ENCODE peak calls at places on chromosomes 11 and 22, in nine cellular contexts. One of them, this sample, is unnamed.

GRCh38 chr11:80855975-80856524 is 1415.2 kb upstream of the TENM4 start:
- DNase-seq in transverse colon: no peak
- DNase-seq in psoas muscle: no peak
- DNase-seq in osteoblast: no peak
- DNase-seq in omental fat pad: no peak
- DNase-seq in heart left ventricle: no peak
- DNase-seq in OCI-LY7: no peak
- DNase-seq in IMR-90: no peak
- DNase-seq in osteocyte: no peak
- DNase-seq in this sample: no peak

GRCh38 chr11:4551346-4551979 is 6.5 kb downstream of the OR52M1 start:
- DNase-seq in transverse colon: no peak
- DNase-seq in psoas muscle: no peak
- DNase-seq in osteoblast: peak
- DNase-seq in omental fat pad: no peak
- DNase-seq in heart left ventricle: no peak
- DNase-seq in OCI-LY7: no peak
- DNase-seq in IMR-90: peak
- DNase-seq in osteocyte: no peak
- DNase-seq in this sample: peak

GRCh38 chr22:33785283-33785991 is 134.8 kb downstream of the LARGE1 start:
- DNase-seq in transverse colon: no peak
- DNase-seq in psoas muscle: no peak
- DNase-seq in osteoblast: peak
- DNase-seq in omental fat pad: no peak
- DNase-seq in heart left ventricle: no peak
- DNase-seq in OCI-LY7: no peak
- DNase-seq in IMR-90: peak
- DNase-seq in osteocyte: no peak
- DNase-seq in this sample: no peak

GRCh38 chr22:24319451-24319850 is 48.8 kb downstream of the SPECC1L start:
- DNase-seq in transverse colon: no peak
- DNase-seq in psoas muscle: no peak
- DNase-seq in osteoblast: peak
- DNase-seq in omental fat pad: no peak
- DNase-seq in heart left ventricle: no peak
- DNase-seq in OCI-LY7: no peak
- DNase-seq in IMR-90: peak
- DNase-seq in osteocyte: no peak
- DNase-seq in this sample: no peak

GRCh38 chr11:6646040-6646439 is 9.6 kb downstream of the DCHS1 start:
- DNase-seq in transverse colon: no peak
- DNase-seq in psoas muscle: peak
- DNase-seq in osteoblast: peak
- DNase-seq in omental fat pad: no peak
- DNase-seq in heart left ventricle: peak
- DNase-seq in OCI-LY7: peak
- DNase-seq in IMR-90: peak
- DNase-seq in osteocyte: peak
- DNase-seq in this sample: no peak

GRCh38 chr11:44726278-44727113 is at the start of gene TSPAN18:
- DNase-seq in transverse colon: no peak
- DNase-seq in psoas muscle: no peak
- DNase-seq in osteoblast: peak
- DNase-seq in omental fat pad: no peak
- DNase-seq in heart left ventricle: peak
- DNase-seq in OCI-LY7: peak
- DNase-seq in IMR-90: no peak
- DNase-seq in osteocyte: no peak
- DNase-seq in this sample: no peak

GRCh38 chr22:46072981-46073682 is 77.2 kb upstream of the PPARA start:
- DNase-seq in transverse colon: peak
- DNase-seq in psoas muscle: peak
- DNase-seq in osteoblast: no peak
- DNase-seq in omental fat pad: no peak
- DNase-seq in heart left ventricle: peak
- DNase-seq in OCI-LY7: no peak
- DNase-seq in IMR-90: no peak
- DNase-seq in osteocyte: no peak
- DNase-seq in this sample: no peak

GRCh38 chr11:26983645-26984044 is 10.3 kb upstream of the FIBIN start:
- DNase-seq in transverse colon: no peak
- DNase-seq in psoas muscle: no peak
- DNase-seq in osteoblast: no peak
- DNase-seq in omental fat pad: no peak
- DNase-seq in heart left ventricle: no peak
- DNase-seq in OCI-LY7: no peak
- DNase-seq in IMR-90: no peak
- DNase-seq in osteocyte: no peak
- DNase-seq in this sample: no peak

GRCh38 chr11:45671246-45672171 is 6.1 kb upstream of the CHST1 start:
- DNase-seq in transverse colon: no peak
- DNase-seq in psoas muscle: no peak
- DNase-seq in osteoblast: peak
- DNase-seq in omental fat pad: no peak
- DNase-seq in heart left ventricle: no peak
- DNase-seq in OCI-LY7: no peak
- DNase-seq in IMR-90: no peak
- DNase-seq in osteocyte: no peak
- DNase-seq in this sample: peak

GRCh38 chr11:115660072-115660805 is 156.0 kb upstream of the CADM1 start:
- DNase-seq in transverse colon: no peak
- DNase-seq in psoas muscle: no peak
- DNase-seq in osteoblast: no peak
- DNase-seq in omental fat pad: no peak
- DNase-seq in heart left ventricle: no peak
- DNase-seq in OCI-LY7: no peak
- DNase-seq in IMR-90: no peak
- DNase-seq in osteocyte: no peak
- DNase-seq in this sample: no peak

GRCh38 chr11:27740362-27741024 is 40.2 kb upstream of the BDNF start:
- DNase-seq in transverse colon: no peak
- DNase-seq in psoas muscle: no peak
- DNase-seq in osteoblast: no peak
- DNase-seq in omental fat pad: no peak
- DNase-seq in heart left ventricle: no peak
- DNase-seq in OCI-LY7: no peak
- DNase-seq in IMR-90: no peak
- DNase-seq in osteocyte: no peak
- DNase-seq in this sample: no peak

GRCh38 chr11:16612801-16613400 is 125.5 kb upstream of the C11orf58 start:
- DNase-seq in transverse colon: no peak
- DNase-seq in psoas muscle: peak
- DNase-seq in osteoblast: peak
- DNase-seq in omental fat pad: no peak
- DNase-seq in heart left ventricle: no peak
- DNase-seq in OCI-LY7: no peak
- DNase-seq in IMR-90: peak
- DNase-seq in osteocyte: no peak
- DNase-seq in this sample: no peak

GRCh38 chr11:66720223-66720898 is 8.7 kb downstream of the SPTBN2 start:
- DNase-seq in transverse colon: peak
- DNase-seq in psoas muscle: peak
- DNase-seq in osteoblast: peak
- DNase-seq in omental fat pad: no peak
- DNase-seq in heart left ventricle: no peak
- DNase-seq in OCI-LY7: no peak
- DNase-seq in IMR-90: peak
- DNase-seq in osteocyte: peak
- DNase-seq in this sample: peak

GRCh38 chr11:33366918-33367317 is 109.7 kb downstream of the HIPK3 start:
- DNase-seq in transverse colon: no peak
- DNase-seq in psoas muscle: no peak
- DNase-seq in osteoblast: no peak
- DNase-seq in omental fat pad: no peak
- DNase-seq in heart left ventricle: no peak
- DNase-seq in OCI-LY7: no peak
- DNase-seq in IMR-90: no peak
- DNase-seq in osteocyte: no peak
- DNase-seq in this sample: no peak

GRCh38 chr11:109426442-109426841 is 4.5 kb downstream of the C11orf87 start:
- DNase-seq in transverse colon: no peak
- DNase-seq in psoas muscle: no peak
- DNase-seq in osteoblast: peak
- DNase-seq in omental fat pad: no peak
- DNase-seq in heart left ventricle: no peak
- DNase-seq in OCI-LY7: no peak
- DNase-seq in IMR-90: no peak
- DNase-seq in osteocyte: no peak
- DNase-seq in this sample: no peak

GRCh38 chr11:10526974-10527918 is 13.7 kb downstream of the RNF141 start:
- DNase-seq in transverse colon: no peak
- DNase-seq in psoas muscle: no peak
- DNase-seq in osteoblast: peak
- DNase-seq in omental fat pad: no peak
- DNase-seq in heart left ventricle: no peak
- DNase-seq in OCI-LY7: no peak
- DNase-seq in IMR-90: peak
- DNase-seq in osteocyte: no peak
- DNase-seq in this sample: peak

GRCh38 chr11:45665206-45665932 is at the start of gene CHST1:
- DNase-seq in transverse colon: peak
- DNase-seq in psoas muscle: peak
- DNase-seq in osteoblast: peak
- DNase-seq in omental fat pad: no peak
- DNase-seq in heart left ventricle: peak
- DNase-seq in OCI-LY7: no peak
- DNase-seq in IMR-90: no peak
- DNase-seq in osteocyte: no peak
- DNase-seq in this sample: peak

GRCh38 chr11:111441443-111441842 is 62.4 kb upstream of the POU2AF1 start:
- DNase-seq in transverse colon: no peak
- DNase-seq in psoas muscle: no peak
- DNase-seq in osteoblast: peak
- DNase-seq in omental fat pad: no peak
- DNase-seq in heart left ventricle: no peak
- DNase-seq in OCI-LY7: no peak
- DNase-seq in IMR-90: peak
- DNase-seq in osteocyte: no peak
- DNase-seq in this sample: peak

GRCh38 chr11:105520706-105521345 is 89.0 kb upstream of the GRIA4 start:
- DNase-seq in transverse colon: no peak
- DNase-seq in psoas muscle: no peak
- DNase-seq in osteoblast: no peak
- DNase-seq in omental fat pad: no peak
- DNase-seq in heart left ventricle: no peak
- DNase-seq in OCI-LY7: no peak
- DNase-seq in IMR-90: no peak
- DNase-seq in osteocyte: no peak
- DNase-seq in this sample: no peak

GRCh38 chr11:62411524-62411923 is 7.3 kb upstream of the SCGB1A1 start:
- DNase-seq in transverse colon: no peak
- DNase-seq in psoas muscle: no peak
- DNase-seq in osteoblast: peak
- DNase-seq in omental fat pad: no peak
- DNase-seq in heart left ventricle: no peak
- DNase-seq in OCI-LY7: no peak
- DNase-seq in IMR-90: no peak
- DNase-seq in osteocyte: no peak
- DNase-seq in this sample: no peak

GRCh38 chr11:18737642-18738041 is 11.7 kb upstream of the IGSF22 start:
- DNase-seq in transverse colon: no peak
- DNase-seq in psoas muscle: no peak
- DNase-seq in osteoblast: no peak
- DNase-seq in omental fat pad: no peak
- DNase-seq in heart left ventricle: no peak
- DNase-seq in OCI-LY7: no peak
- DNase-seq in IMR-90: no peak
- DNase-seq in osteocyte: no peak
- DNase-seq in this sample: no peak
- TF ChIP-seq CTCF in transverse colon: no peak
- TF ChIP-seq CTCF in psoas muscle: no peak
- TF ChIP-seq CTCF in osteoblast: no peak
- TF ChIP-seq CTCF in omental fat pad: no peak
- TF ChIP-seq CTCF in heart left ventricle: no peak
- TF ChIP-seq CTCF in OCI-LY7: no peak
- TF ChIP-seq CTCF in IMR-90: no peak
- TF ChIP-seq CTCF in osteocyte: no peak
- TF ChIP-seq CTCF in this sample: no peak

DNA sequence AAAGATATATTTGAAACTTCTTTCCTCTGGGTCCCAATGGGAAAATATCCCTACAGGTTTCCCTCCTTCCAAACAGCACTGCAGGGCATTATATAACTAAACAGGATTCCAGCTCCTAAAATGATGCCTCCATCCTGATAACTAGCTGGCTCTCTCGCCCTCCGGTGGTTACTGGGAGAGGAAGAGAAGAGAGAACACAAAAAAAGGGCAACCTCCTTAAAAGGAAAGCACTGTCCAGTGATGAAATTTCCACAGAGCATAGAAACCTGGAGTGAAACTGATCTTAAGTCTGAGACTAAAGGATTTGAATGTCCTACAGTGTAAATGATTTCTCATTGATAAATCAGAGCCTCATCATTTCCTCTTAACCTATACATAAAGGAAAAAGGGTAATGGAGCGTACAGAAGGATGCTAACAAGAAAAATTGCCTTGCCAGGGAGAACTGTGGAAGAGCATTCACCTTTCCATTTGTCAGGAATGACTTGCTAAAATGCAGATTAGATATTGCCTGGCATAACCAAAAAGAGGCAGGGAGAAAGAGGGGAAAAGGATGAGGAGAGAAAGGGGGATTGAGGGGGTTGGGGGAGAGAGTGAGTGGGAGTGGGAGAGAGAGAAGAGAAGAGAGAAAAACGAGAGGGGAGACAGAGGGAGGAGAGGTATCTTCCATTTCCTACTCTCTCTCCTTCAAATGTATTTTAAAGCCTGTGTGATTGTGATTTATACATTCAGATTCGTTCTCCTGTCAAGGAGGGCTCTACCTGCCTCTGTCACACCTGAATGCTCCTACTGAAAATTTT is 121.4 kb downstream of the APOL5 start:
- DNase-seq in transverse colon: peak
- DNase-seq in psoas muscle: no peak
- DNase-seq in osteoblast: no peak
- DNase-seq in omental fat pad: no peak
- DNase-seq in heart left ventricle: no peak
- DNase-seq in OCI-LY7: peak
- DNase-seq in IMR-90: peak
- DNase-seq in osteocyte: no peak
- DNase-seq in this sample: peak
- TF ChIP-seq CTCF in transverse colon: peak
- TF ChIP-seq CTCF in psoas muscle: peak
- TF ChIP-seq CTCF in osteoblast: peak
- TF ChIP-seq CTCF in omental fat pad: no peak
- TF ChIP-seq CTCF in heart left ventricle: no peak
- TF ChIP-seq CTCF in OCI-LY7: peak
- TF ChIP-seq CTCF in IMR-90: peak
- TF ChIP-seq CTCF in osteocyte: peak
- TF ChIP-seq CTCF in this sample: no peak

GRCh38 chr11:100525635-100526034 is 161.5 kb upstream of the ARHGAP42 start:
- DNase-seq in transverse colon: no peak
- DNase-seq in psoas muscle: no peak
- DNase-seq in osteoblast: no peak
- DNase-seq in omental fat pad: no peak
- DNase-seq in heart left ventricle: no peak
- DNase-seq in OCI-LY7: no peak
- DNase-seq in IMR-90: no peak
- DNase-seq in osteocyte: no peak
- DNase-seq in this sample: no peak
- TF ChIP-seq CTCF in transverse colon: no peak
- TF ChIP-seq CTCF in psoas muscle: no peak
- TF ChIP-seq CTCF in osteoblast: no peak
- TF ChIP-seq CTCF in omental fat pad: no peak
- TF ChIP-seq CTCF in heart left ventricle: no peak
- TF ChIP-seq CTCF in OCI-LY7: peak
- TF ChIP-seq CTCF in IMR-90: peak
- TF ChIP-seq CTCF in osteocyte: no peak
- TF ChIP-seq CTCF in this sample: peak

GRCh38 chr11:72222907-72223614 is 1.5 kb upstream of the INPPL1 start:
- DNase-seq in transverse colon: peak
- DNase-seq in psoas muscle: peak
- DNase-seq in osteoblast: peak
- DNase-seq in omental fat pad: peak
- DNase-seq in heart left ventricle: peak
- DNase-seq in OCI-LY7: peak
- DNase-seq in IMR-90: peak
- DNase-seq in osteocyte: peak
- DNase-seq in this sample: peak
- TF ChIP-seq CTCF in transverse colon: peak
- TF ChIP-seq CTCF in psoas muscle: no peak
- TF ChIP-seq CTCF in osteoblast: no peak
- TF ChIP-seq CTCF in omental fat pad: no peak
- TF ChIP-seq CTCF in heart left ventricle: peak
- TF ChIP-seq CTCF in OCI-LY7: peak
- TF ChIP-seq CTCF in IMR-90: peak
- TF ChIP-seq CTCF in osteocyte: peak
- TF ChIP-seq CTCF in this sample: peak

This sample was measured in Calu3.